ENCODE peak calls at places on chromosomes 6 and 20, in eight cellular contexts. Z is coronary artery; E is stimulated activated naive CD4-positive, alpha-beta T cell; M is stimulated activated CD8-positive, alpha-beta memory T cell treated with anti-CD3 and anti-CD28 coated beads, Interleukin-2, amount 100 ng/mL, for 1 hour; L is amniotic stem cell; T is dorsolateral prefrontal cortex; S is kidney tubule cell; A is T follicular helper cell. I is an unnamed sample.

GRCh38 chr6:114304304-114304887 is 38.4 kb downstream of the HS3ST5 start:
- DNase-seq in A (no peak), Z (no peak), E (no peak), L (peak), M (no peak), S (peak), T (no peak), I (peak)

GRCh38 chr6:88919032-88919431 is 44.4 kb downstream of the RNGTT start:
- DNase-seq in E (no peak), T (no peak), Z (no peak), A (no peak), S (no peak), L (no peak), M (no peak), I (peak)

GRCh38 chr6:85449388-85449817 is 480 bp upstream of the NT5E start:
- DNase-seq in M (no peak), T (peak), S (peak), E (no peak), L (peak), Z (no peak), A (no peak), I (peak)

GRCh38 chr6:142842423-142843261 is 102.3 kb downstream of the HIVEP2 start:
- DNase-seq in L (no peak), A (no peak), S (peak), E (no peak), M (no peak), Z (no peak), T (no peak), I (peak)

GRCh38 chr6:88236961-88237360 is 70.8 kb upstream of the CNR1 start:
- DNase-seq in S (no peak), A (no peak), M (no peak), E (no peak), Z (no peak), L (no peak), T (no peak), I (no peak)

GRCh38 chr6:155077784-155078183 is 82.7 kb downstream of the TIAM2 start:
- DNase-seq in T (no peak), A (no peak), S (no peak), L (no peak), E (no peak), M (no peak), Z (no peak), I (no peak)

GRCh38 chr6:70131528-70131927 is 171.4 kb downstream of the COL9A1 start:
- DNase-seq in L (no peak), E (no peak), T (no peak), Z (no peak), M (no peak), A (no peak), S (no peak), I (no peak)

GRCh38 chr20:2741463-2741862 is 48.9 kb downstream of the EBF4 start:
- DNase-seq in Z (no peak), A (peak), E (no peak), M (no peak), S (no peak), T (no peak), L (no peak), I (no peak)

GRCh38 chr20:1825492-1825891 is 69.7 kb upstream of the SIRPA start:
- DNase-seq in S (peak), L (peak), E (no peak), M (no peak), A (no peak), T (no peak), Z (no peak), I (peak)

GRCh38 chr20:13422637-13423036 is 201.6 kb downstream of the ISM1 start:
- DNase-seq in S (peak), Z (no peak), M (no peak), T (no peak), E (no peak), L (no peak), A (no peak), I (peak)

GRCh38 chr20:5192570-5193431 is 66.0 kb downstream of the CDS2 start:
- DNase-seq in T (no peak), A (no peak), E (no peak), M (no peak), S (no peak), Z (no peak), L (no peak), I (no peak)

GRCh38 chr6:105087571-105088211 is 92.1 kb downstream of the POPDC3 start:
- DNase-seq in S (peak), T (no peak), E (no peak), Z (no peak), A (no peak), L (no peak), M (no peak), I (peak)

GRCh38 chr6:113879186-113880096 is 22.3 kb downstream of the MARCKS start:
- DNase-seq in A (no peak), M (no peak), Z (no peak), S (peak), T (no peak), L (peak), E (no peak), I (peak)

GRCh38 chr20:64109831-64110391 is 2.5 kb upstream of the NPBWR2 start:
- DNase-seq in T (peak), A (no peak), S (no peak), Z (no peak), L (no peak), M (no peak), E (no peak), I (no peak)

GRCh38 chr20:52060794-52061714 is 130.5 kb downstream of the ZFP64 start:
- DNase-seq in M (no peak), T (no peak), E (no peak), S (peak), L (no peak), Z (no peak), A (no peak), I (peak)

GRCh38 chr6:39083111-39083702 is 31.8 kb downstream of the SAYSD1 start:
- DNase-seq in E (no peak), M (no peak), Z (no peak), S (no peak), T (no peak), L (no peak), A (no peak), I (no peak)

GRCh38 chr6:110328231-110328630 is 29.9 kb downstream of the METTL24 start:
- DNase-seq in A (no peak), S (no peak), T (no peak), Z (no peak), L (no peak), E (no peak), M (no peak), I (no peak)

GRCh38 chr6:47041741-47042140 is 391 bp downstream of the ADGRF1 start:
- DNase-seq in Z (no peak), A (no peak), M (no peak), T (no peak), S (no peak), L (no peak), E (no peak), I (no peak)

GRCh38 chr6:167047554-167047953 is 48.4 kb downstream of the CEP43 start:
- DNase-seq in S (no peak), E (no peak), M (no peak), Z (no peak), A (peak), L (no peak), T (no peak), I (no peak)

GRCh38 chr20:24488800-24489175 is 19.4 kb downstream of the SYNDIG1 start:
- DNase-seq in T (no peak), L (no peak), E (no peak), S (no peak), M (no peak), A (no peak), Z (peak), I (no peak)

GRCh38 chr6:147506704-147507114 is 1.8 kb upstream of the SAMD5 start:
- DNase-seq in M (no peak), A (no peak), T (peak), S (peak), E (no peak), Z (no peak), L (no peak), I (peak)

GRCh38 chr6:152368761-152369624 is 268.2 kb downstream of the SYNE1 start:
- DNase-seq in Z (no peak), T (no peak), M (no peak), E (no peak), A (no peak), L (no peak), S (no peak), I (peak)

GRCh38 chr6:133609404-133610270 is 279.3 kb upstream of the TCF21 start:
- DNase-seq in Z (no peak), L (peak), S (peak), E (no peak), T (no peak), A (no peak), M (no peak), I (peak)

GRCh38 chr20:20491110-20491783 is 123.3 kb downstream of the INSM1 start:
- DNase-seq in M (no peak), A (no peak), T (no peak), S (peak), L (no peak), E (no peak), Z (no peak), I (peak)

GRCh38 chr20:62362590-62362940 is 4.5 kb downstream of the LAMA5 start:
- DNase-seq in L (no peak), S (no peak), E (no peak), T (no peak), Z (no peak), M (no peak), A (no peak), I (no peak)

GRCh38 chr20:45969712-45970634 is 2.0 kb downstream of the ZNF335 start:
- DNase-seq in L (no peak), E (no peak), M (no peak), S (peak), Z (no peak), A (no peak), T (no peak), I (peak)

GRCh38 chr6:159125977-159126376 is 43.2 kb upstream of the FNDC1 start:
- DNase-seq in A (no peak), L (no peak), S (no peak), E (no peak), Z (no peak), T (peak), M (no peak), I (no peak)

GRCh38 chr6:56329296-56330050 is 82.1 kb upstream of the COL21A1 start:
- DNase-seq in M (no peak), E (no peak), S (peak), Z (no peak), A (no peak), T (no peak), L (no peak), I (no peak)

GRCh38 chr6:51842487-51843469 is 244.6 kb downstream of the PKHD1 start:
- DNase-seq in M (no peak), L (no peak), E (no peak), Z (no peak), S (no peak), T (no peak), A (no peak), I (no peak)

GRCh38 chr6:2077826-2078225 is 167.6 kb downstream of the GMDS start:
- DNase-seq in S (no peak), Z (no peak), M (no peak), T (no peak), E (no peak), L (no peak), A (no peak), I (no peak)

GRCh38 chr20:19625416-19625815 is 132.6 kb upstream of the RIN2 start:
- DNase-seq in L (no peak), M (no peak), S (no peak), E (no peak), Z (no peak), A (no peak), T (no peak), I (no peak)

GRCh38 chr6:49514571-49515484 is 15.1 kb downstream of the GLYATL3 start:
- DNase-seq in E (no peak), M (no peak), L (no peak), T (no peak), S (no peak), Z (no peak), A (no peak), I (peak)

GRCh38 chr6:131851049-131851769 is 43.4 kb downstream of the ENPP1 start:
- DNase-seq in A (no peak), L (no peak), T (no peak), M (no peak), Z (no peak), S (no peak), E (no peak), I (no peak)

I was measured in epithelial cell of esophagus.